ENCODE peak calls at places on chromosome 19, in nine cellular contexts. B, F, H, P, O, J, V, E and R are unnamed samples.

GRCh38 chr19:16447015-16447384 is 24.8 kb downstream of the EPS15L1 start:
- DNase-seq in B (no peak), O (peak; percentile 45), F (peak; percentile 66), P (no peak), H (peak; percentile 72), V (no peak), E (peak; percentile 83), J (no peak), R (peak; percentile 66)

GRCh38 chr19:33496496-33496895 is 25.1 kb downstream of the PEPD start:
- DNase-seq in O (no peak), V (no peak), F (no peak), E (no peak), J (no peak), P (no peak), B (no peak), H (no peak), R (no peak)

GRCh38 chr19:56150358-56150757 is 9.3 kb downstream of the ZNF444 start:
- DNase-seq in O (no peak), V (no peak), J (no peak), F (no peak), B (no peak), H (no peak), P (no peak), E (no peak), R (no peak)

GRCh38 chr19:18414504-18415176 is 4.6 kb upstream of the SSBP4 start:
- DNase-seq in E (no peak), O (no peak), F (no peak), J (peak; percentile 63), P (peak; percentile 45), B (no peak), V (no peak), H (no peak), R (no peak)

GRCh38 chr19:45752639-45753038 is 16.4 kb downstream of the SIX5 start:
- DNase-seq in F (no peak), V (no peak), J (no peak), H (no peak), P (no peak), O (no peak), E (no peak), B (no peak), R (no peak)

GRCh38 chr19:920051-920857 is 3.1 kb downstream of the KISS1R start:
- DNase-seq in P (peak; percentile 65), E (no peak), F (peak; percentile 78), V (peak; percentile 66), B (no peak), J (no peak), H (no peak), O (no peak), R (no peak)

GRCh38 chr19:40588110-40588854 is 11.6 kb downstream of the SHKBP1 start:
- DNase-seq in V (no peak), H (no peak), B (peak; percentile 67), O (no peak), E (no peak), J (no peak), F (no peak), P (no peak), R (no peak)

GRCh38 chr19:7224205-7224833 is 69.9 kb downstream of the INSR start:
- DNase-seq in O (peak; percentile 28), H (peak; percentile 79), V (no peak), B (no peak), F (no peak), J (no peak), P (no peak), E (peak; percentile 69), R (peak; percentile 61)

GRCh38 chr19:54178581-54179261 is 5.8 kb upstream of the TMC4 start:
- DNase-seq in F (no peak), B (no peak), J (no peak), O (no peak), H (peak; percentile 45), P (peak; percentile 91), V (peak; percentile 47), E (peak; percentile 57), R (peak; percentile 59)

GRCh38 chr19:5247957-5248705 is 92.5 kb downstream of the PTPRS start:
- DNase-seq in E (no peak), P (peak; percentile 62), V (no peak), H (no peak), J (no peak), F (no peak), B (no peak), O (no peak), R (no peak)

GRCh38 chr19:18763674-18764590 is 27.2 kb downstream of the COMP start:
- DNase-seq in O (no peak), B (peak; percentile 34), F (no peak), E (no peak), P (no peak), V (no peak), H (no peak), J (no peak), R (no peak)

GRCh38 chr19:46932346-46932745 is 71.5 kb downstream of the ARHGAP35 start:
- DNase-seq in H (no peak), F (no peak), E (no peak), B (peak; percentile 66), P (no peak), J (no peak), O (no peak), V (no peak), R (no peak)

GRCh38 chr19:46745521-46746280 is at the start of gene FKRP:
- DNase-seq in F (peak; percentile 66), J (no peak), E (no peak), H (no peak), P (peak; percentile 56), O (peak; percentile 41), V (peak; percentile 46), B (peak; percentile 39), R (peak; percentile 65)

GRCh38 chr19:41352609-41353465 is 885 bp downstream of the TGFB1 start:
- DNase-seq in J (peak; percentile 55), H (peak; percentile 62), B (peak; percentile 72), F (peak; percentile 89), E (peak; percentile 56), O (peak; percentile 34), P (peak; percentile 78), V (peak; percentile 84), R (peak; percentile 54)

GRCh38 chr19:34096020-34096915 is 76.0 kb upstream of the LSM14A start:
- DNase-seq in H (peak; percentile 6), B (peak; percentile 74), V (no peak), F (peak; percentile 33), E (no peak), J (peak; percentile 2), O (no peak), P (peak; percentile 83), R (no peak)

GRCh38 chr19:40357655-40358054 is 9.2 kb downstream of the PLD3 start:
- DNase-seq in B (peak; percentile 70), J (no peak), F (no peak), P (no peak), O (no peak), E (no peak), V (no peak), H (no peak), R (no peak)

GRCh38 chr19:9362905-9363304 is at the start of gene ZNF177:
- DNase-seq in J (no peak), B (no peak), O (no peak), F (peak; percentile 4), E (peak; percentile 75), H (no peak), P (peak; percentile 53), V (no peak), R (peak; percentile 25)

GRCh38 chr19:5586300-5587070 is 18.7 kb upstream of the TINCR start:
- DNase-seq in B (no peak), O (peak; percentile 75), P (no peak), E (no peak), H (no peak), F (no peak), V (no peak), J (no peak), R (no peak)

GRCh38 chr19:2252481-2253105 is 3.5 kb downstream of the AMH start:
- DNase-seq in B (no peak), F (no peak), H (no peak), J (no peak), E (no peak), V (no peak), O (no peak), P (peak; percentile 58), R (no peak)

GRCh38 chr19:39542198-39542597 is 2.2 kb upstream of the EID2 start:
- DNase-seq in F (no peak), J (no peak), O (no peak), H (no peak), P (peak; percentile 54), E (no peak), B (peak; percentile 83), V (no peak), R (peak; percentile 32)

GRCh38 chr19:43723588-43723987 is 7.7 kb downstream of the IRGC start:
- DNase-seq in P (peak; percentile 42), J (no peak), V (no peak), H (no peak), B (peak; percentile 24), F (no peak), E (no peak), O (no peak), R (no peak)

GRCh38 chr19:12800873-12801465 is 631 bp downstream of the PRDX2 start:
- DNase-seq in J (no peak), V (peak; percentile 44), P (peak; percentile 69), E (peak; percentile 25), B (no peak), O (no peak), F (no peak), H (peak; percentile 48), R (no peak)